ENCODE peak calls at places on chromosome 16, in nine cellular contexts. Z is effector memory CD4-positive, alpha-beta T cell; N is neural progenitor cell; Q is prostate gland; A is PC-9; J is AG04450; D is CD8-positive, alpha-beta T cell; V is cardiac muscle cell; P is A549. U is an unnamed sample.
A peak's percentile ranks its signal among the peaks of the same experiment; 100 is the strongest.

GRCh38 chr16:85289760-85290625 is 177.7 kb upstream of the CIBAR2 start:
- DNase-seq in Z (no peak), N (no peak), Q (no peak), A (no peak), J (no peak), D (no peak), V (no peak), P (no peak), U (no peak)

GRCh38 chr16:67190041-67190440 is at the start of gene EXOC3L1:
- DNase-seq in Z (no peak), N (no peak), Q (no peak), A (no peak), J (no peak), D (no peak), V (no peak), P (no peak), U (no peak)

GRCh38 chr16:3170440-3171180 is 17.4 kb upstream of the OR1F1 start:
- DNase-seq in Z (no peak), N (peak; percentile 57), Q (no peak), A (no peak), J (no peak), D (no peak), V (no peak), P (no peak), U (no peak)

GRCh38 chr16:66942981-66943380 is 7.7 kb downstream of the CES2 start:
- DNase-seq in Z (no peak), N (no peak), Q (no peak), A (no peak), J (no peak), D (no peak), V (no peak), P (no peak), U (no peak)

GRCh38 chr16:14364386-14365199 is 265.5 kb downstream of the PARN start:
- DNase-seq in Z (no peak), N (peak; percentile 43), Q (no peak), A (peak; percentile 98), J (peak; percentile 36), D (no peak), V (peak; percentile 30), P (peak; percentile 99), U (no peak)

GRCh38 chr16:30112197-30113030 is 923 bp downstream of the GDPD3 start:
- DNase-seq in Z (peak; percentile 43), N (peak; percentile 68), Q (no peak), A (peak; percentile 71), J (no peak), D (peak; percentile 36), V (peak; percentile 75), P (peak; percentile 83), U (no peak)

GRCh38 chr16:78436846-78437245 is 337.4 kb downstream of the WWOX start:
- DNase-seq in Z (no peak), N (no peak), Q (no peak), A (no peak), J (no peak), D (no peak), V (no peak), P (no peak), U (no peak)

GRCh38 chr16:83701494-83701893 is 106.3 kb upstream of the HSBP1 start:
- DNase-seq in Z (no peak), N (peak; percentile 86), Q (peak; percentile 8), A (peak; percentile 26), J (peak; percentile 16), D (no peak), V (peak; percentile 64), P (peak; percentile 29), U (no peak)

GRCh38 chr16:30894540-30895368 is 877 bp upstream of the BCL7C start:
- DNase-seq in Z (no peak), N (no peak), Q (peak; percentile 28), A (no peak), J (no peak), D (no peak), V (no peak), P (no peak), U (no peak)

GRCh38 chr16:87733190-87733589 is 32.6 kb downstream of the KLHDC4 start:
- DNase-seq in Z (no peak), N (no peak), Q (no peak), A (no peak), J (no peak), D (no peak), V (no peak), P (no peak), U (no peak)

GRCh38 chr16:24670623-24671454 is 58.6 kb upstream of the TNRC6A start:
- DNase-seq in Z (no peak), N (peak; percentile 67), Q (no peak), A (no peak), J (no peak), D (no peak), V (peak; percentile 79), P (peak; percentile 82), U (peak; percentile 21)

GRCh38 chr16:51636913-51637743 is 486.1 kb upstream of the SALL1 start:
- DNase-seq in Z (no peak), N (peak; percentile 26), Q (no peak), A (no peak), J (no peak), D (no peak), V (peak; percentile 10), P (no peak), U (no peak)

GRCh38 chr16:88826070-88826840 is 14.5 kb upstream of the APRT start:
- DNase-seq in Z (no peak), N (no peak), Q (no peak), A (no peak), J (no peak), D (no peak), V (no peak), P (no peak), U (no peak)

GRCh38 chr16:88649924-88650748 is 717 bp downstream of the CYBA start:
- DNase-seq in Z (no peak), N (peak; percentile 71), Q (no peak), A (no peak), J (no peak), D (no peak), V (peak; percentile 40), P (no peak), U (no peak)

GRCh38 chr16:11742041-11742535 is 569 bp downstream of the TXNDC11 start:
- DNase-seq in Z (peak; percentile 35), N (no peak), Q (no peak), A (peak; percentile 44), J (no peak), D (peak; percentile 29), V (no peak), P (peak; percentile 39), U (no peak)

GRCh38 chr16:56938664-56939513 is 6.9 kb downstream of the HERPUD1 start:
- DNase-seq in Z (no peak), N (no peak), Q (no peak), A (no peak), J (no peak), D (no peak), V (no peak), P (no peak), U (no peak)

GRCh38 chr16:22373662-22374310 is 633 bp downstream of the CDR2 start:
- DNase-seq in Z (peak; percentile 16), N (peak; percentile 77), Q (peak; percentile 41), A (peak; percentile 34), J (no peak), D (peak; percentile 15), V (no peak), P (no peak), U (no peak)

GRCh38 chr16:22372882-22373661 is 1.3 kb downstream of the CDR2 start:
- DNase-seq in Z (no peak), N (peak; percentile 25), Q (no peak), A (no peak), J (no peak), D (no peak), V (no peak), P (no peak), U (no peak)

GRCh38 chr16:22375117-22375962 is 921 bp upstream of the CDR2 start:
- DNase-seq in Z (no peak), N (peak; percentile 34), Q (no peak), A (no peak), J (no peak), D (no peak), V (no peak), P (no peak), U (no peak)

GRCh38 chr16:22375963-22376640 is 1.7 kb upstream of the CDR2 start:
- DNase-seq in Z (no peak), N (no peak), Q (no peak), A (no peak), J (no peak), D (no peak), V (no peak), P (no peak), U (no peak)

GRCh38 chr16:22374311-22375116 is at the start of gene CDR2:
- DNase-seq in Z (peak; percentile 97), N (peak; percentile 99), Q (peak; percentile 98), A (peak; percentile 99), J (peak; percentile 93), D (peak; percentile 97), V (peak; percentile 98), P (peak; percentile 96), U (peak; percentile 95)
- H3K27ac ChIP-seq in Z (peak within 1 kb of the TSS; percentile 80), N (peak within 1 kb of the TSS; percentile 5), Q (peak within 1 kb of the TSS; percentile 82), A (peak within 1 kb of the TSS; percentile 45), J (peak within 1 kb of the TSS; percentile 86), D (peak within 1 kb of the TSS; percentile 77), V (no peak within 1 kb of the TSS), P (peak within 1 kb of the TSS; percentile 86), U (peak within 1 kb of the TSS; percentile 42)

DNA sequence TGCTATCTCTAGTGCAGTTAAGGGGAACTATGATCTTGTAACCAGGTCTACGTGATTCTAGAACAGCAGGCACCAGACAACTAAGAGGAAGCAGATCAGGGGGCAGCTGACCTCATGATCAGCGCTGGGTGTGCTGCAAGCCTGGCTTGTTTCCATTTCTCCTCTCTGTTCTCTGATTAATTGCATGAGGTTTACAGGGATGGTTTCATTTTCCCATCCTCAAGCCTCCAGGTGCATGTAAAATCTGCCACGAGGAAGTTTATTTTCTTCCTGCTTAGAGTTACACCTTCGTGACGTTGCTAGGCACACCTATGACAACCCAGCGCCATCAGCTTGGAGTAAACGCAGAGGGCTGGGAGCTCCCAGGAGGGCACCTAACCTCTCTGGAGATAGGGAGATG is 4.3 kb upstream of the NUPR1 start:
- DNase-seq in Z (no peak), N (no peak), Q (peak; percentile 80), A (peak; percentile 30), J (no peak), D (no peak), V (no peak), P (no peak), U (no peak)
- H3K27ac ChIP-seq in Z (no peak overlapping the region), N (no peak overlapping the region), Q (peak overlapping the region; percentile 78), A (peak overlapping the region; percentile 24), J (no peak overlapping the region), D (no peak overlapping the region), V (no peak overlapping the region), P (no peak overlapping the region), U (no peak overlapping the region)

DNA sequence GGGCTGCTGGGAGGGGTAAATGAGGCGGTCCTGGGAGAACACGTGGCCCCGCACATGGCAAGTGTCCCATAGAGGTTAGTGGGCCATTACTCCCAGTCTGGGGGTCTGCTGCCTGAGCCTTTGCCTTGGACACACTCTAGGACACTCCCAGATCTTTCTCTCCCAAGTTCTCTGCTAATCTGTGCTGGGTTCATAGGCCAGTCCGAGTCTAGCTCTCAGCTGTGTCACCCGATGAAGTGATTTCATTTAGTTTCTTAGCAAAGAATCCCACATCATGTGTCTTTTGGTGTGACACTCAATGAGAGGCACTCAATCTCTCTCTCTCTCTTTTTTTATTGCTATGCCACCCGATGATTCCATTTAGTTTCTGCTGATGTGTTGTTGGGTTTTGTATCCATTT is 25.0 kb upstream of the MLKL start:
- DNase-seq in Z (no peak), N (no peak), Q (no peak), A (no peak), J (no peak), D (no peak), V (no peak), P (no peak), U (no peak)
- H3K27ac ChIP-seq in Z (no peak overlapping the region), N (no peak overlapping the region), Q (no peak overlapping the region), A (no peak overlapping the region), J (no peak overlapping the region), D (no peak overlapping the region), V (no peak overlapping the region), P (no peak overlapping the region), U (peak overlapping the region; percentile 98)

GRCh38 chr16:15705064-15705565 is 55.1 kb downstream of the NDE1 start:
- DNase-seq in Z (no peak), N (no peak), Q (no peak), A (no peak), J (no peak), D (no peak), V (no peak), P (no peak), U (no peak)
- H3K27ac ChIP-seq in Z (no peak overlapping the region), N (no peak overlapping the region), Q (no peak overlapping the region), A (no peak overlapping the region), J (no peak overlapping the region), D (no peak overlapping the region), V (no peak overlapping the region), P (no peak overlapping the region), U (no peak overlapping the region)